ENCODE peak calls at places on chromosomes 7 and 10, in seven cellular contexts. R, G, M, Y, Q, D and K are unnamed samples.

GRCh38 chr7:6579446-6579845 is 2.2 kb downstream of the ZDHHC4 start:
- DNase-seq in D (no peak), Y (no peak), Q (no peak), R (no peak), G (no peak), M (no peak), K (peak; percentile 86)

GRCh38 chr10:104707602-104708160 is 66.6 kb downstream of the SORCS3 start:
- DNase-seq in Y (no peak), D (no peak), G (no peak), Q (no peak), M (no peak), R (no peak), K (no peak)

GRCh38 chr10:119079572-119080520 is 771 bp downstream of the EIF3A start:
- DNase-seq in G (peak; percentile 74), Q (peak; percentile 61), D (peak; percentile 85), R (peak; percentile 75), Y (peak; percentile 76), M (peak; percentile 79), K (peak; percentile 96)

GRCh38 chr10:30765611-30766010 is 136.1 kb upstream of the LYZL2 start:
- DNase-seq in M (no peak), G (no peak), R (no peak), Y (no peak), D (no peak), Q (no peak), K (peak; percentile 66)

GRCh38 chr7:1236831-1237701 is 4.4 kb downstream of the UNCX start:
- DNase-seq in R (no peak), M (no peak), Q (no peak), Y (no peak), D (no peak), G (no peak), K (peak; percentile 89)

GRCh38 chr7:149125189-149125863 is 798 bp downstream of the ZNF425 start:
- DNase-seq in D (peak; percentile 73), R (no peak), Y (no peak), G (no peak), M (peak; percentile 29), Q (no peak), K (peak; percentile 14)

GRCh38 chr7:34570300-34570699 is 87.7 kb upstream of the NPSR1 start:
- DNase-seq in R (no peak), G (no peak), Y (no peak), M (no peak), D (no peak), Q (no peak), K (no peak)

GRCh38 chr10:21721000-21721670 is 187.1 kb downstream of the MLLT10 start:
- DNase-seq in Y (no peak), G (no peak), R (no peak), M (no peak), Q (no peak), D (no peak), K (no peak)

GRCh38 chr7:157739056-157739455 is 402.3 kb downstream of the DNAJB6 start:
- DNase-seq in Q (no peak), R (no peak), D (no peak), M (no peak), Y (no peak), G (no peak), K (no peak)
- H3K9me3 ChIP-seq in Q (no peaks in the 10 kb centered on the region), R (no peaks in the 10 kb centered on the region), D (no peaks in the 10 kb centered on the region), M (no peaks in the 10 kb centered on the region), Y (no peaks in the 10 kb centered on the region), G (no peaks in the 10 kb centered on the region), K (no peaks in the 10 kb centered on the region)

GRCh38 chr7:157527686-157528085 is 190.9 kb downstream of the DNAJB6 start:
- DNase-seq in Y (no peak), M (no peak), D (no peak), R (no peak), Q (no peak), G (no peak), K (no peak)

GRCh38 chr7:157525501-157525915 is 188.7 kb downstream of the DNAJB6 start:
- DNase-seq in R (no peak), M (no peak), D (no peak), Q (peak; percentile 71), G (peak; percentile 43), Y (no peak), K (no peak)

GRCh38 chr7:157526604-157527003 is 189.8 kb downstream of the DNAJB6 start:
- DNase-seq in R (no peak), D (no peak), M (no peak), Q (no peak), Y (no peak), G (no peak), K (no peak)

GRCh38 chr7:157528785-157529341 is 192.1 kb downstream of the DNAJB6 start:
- DNase-seq in D (no peak), Y (no peak), R (no peak), Q (no peak), G (peak; percentile 10), M (no peak), K (peak; percentile 39)

GRCh38 chr7:157527235-157527634 is 190.4 kb downstream of the DNAJB6 start:
- DNase-seq in Y (no peak), M (no peak), R (no peak), G (no peak), Q (no peak), D (no peak), K (peak; percentile 68)
- H3K9me3 ChIP-seq in Y (peaks cover under 1% of the 10 kb centered on the region), M (peaks cover 14% of the 10 kb centered on the region), R (no peaks in the 10 kb centered on the region), G (no peaks in the 10 kb centered on the region), Q (no peaks in the 10 kb centered on the region), D (no peaks in the 10 kb centered on the region), K (no peaks in the 10 kb centered on the region)

GRCh38 chr7:147311332-147311731 is 1194.7 kb downstream of the CNTNAP2 start:
- DNase-seq in G (no peak), Y (no peak), Q (no peak), M (no peak), D (no peak), R (no peak), K (peak; percentile 73)

GRCh38 chr7:147305827-147306226 is 1189.2 kb downstream of the CNTNAP2 start:
- DNase-seq in Q (no peak), D (no peak), M (no peak), Y (no peak), G (no peak), R (no peak), K (no peak)

GRCh38 chr7:147308539-147308938 is 1191.9 kb downstream of the CNTNAP2 start:
- DNase-seq in Y (no peak), G (no peak), Q (no peak), R (no peak), M (no peak), D (no peak), K (no peak)
- H3K9me3 ChIP-seq in Y (no peaks in the 10 kb centered on the region), G (no peaks in the 10 kb centered on the region), Q (no peaks in the 10 kb centered on the region), R (no peaks in the 10 kb centered on the region), M (no peaks in the 10 kb centered on the region), D (no peaks in the 10 kb centered on the region), K (no peaks in the 10 kb centered on the region)

DNA sequence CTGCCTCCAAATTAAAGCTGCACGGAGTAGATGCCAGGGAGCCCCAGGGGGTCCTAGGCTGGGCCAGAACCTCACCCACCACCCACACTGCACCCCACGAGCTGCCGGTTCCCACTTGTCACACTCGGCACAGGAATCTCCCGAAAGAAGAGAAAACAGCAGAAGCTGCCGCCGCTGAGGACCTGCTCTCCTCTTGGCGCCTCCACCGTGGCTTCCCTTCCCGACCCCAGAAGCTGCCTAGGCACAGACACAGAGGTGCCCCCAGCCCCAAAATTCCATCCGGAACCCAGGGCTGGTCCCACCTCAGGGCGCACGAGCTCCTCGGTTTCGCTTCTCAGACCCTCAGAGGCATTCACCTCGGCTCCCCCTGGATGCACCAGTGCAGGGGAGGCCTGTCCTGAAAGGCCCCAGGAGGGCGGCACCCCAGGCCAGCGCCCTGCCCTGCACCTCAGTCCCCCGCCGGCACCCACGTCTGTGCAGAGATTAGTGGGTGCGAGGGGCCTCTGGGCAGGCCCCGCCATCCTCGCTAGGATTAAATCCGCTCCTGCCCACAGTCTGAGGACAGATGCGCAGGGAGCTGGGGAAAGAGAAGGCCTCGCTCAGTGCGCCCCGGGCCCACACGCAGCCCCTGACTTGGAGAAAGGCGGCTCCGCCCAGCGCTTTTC is 99.3 kb downstream of the PTPRN2 start:
- DNase-seq in D (no peak), Y (no peak), M (no peak), G (no peak), R (no peak), Q (no peak), K (no peak)
- H3K9me3 ChIP-seq in D (no peaks in the 10 kb centered on the region), Y (no peaks in the 10 kb centered on the region), M (peaks cover 2% of the 10 kb centered on the region), G (no peaks in the 10 kb centered on the region), R (no peaks in the 10 kb centered on the region), Q (no peaks in the 10 kb centered on the region), K (no peaks in the 10 kb centered on the region)

GRCh38 chr7:146961617-146962016 is 845.0 kb downstream of the CNTNAP2 start:
- DNase-seq in M (no peak), D (no peak), R (no peak), Y (no peak), G (no peak), Q (no peak), K (peak; percentile 78)
- H3K9me3 ChIP-seq in M (no peaks in the 10 kb centered on the region), D (no peaks in the 10 kb centered on the region), R (no peaks in the 10 kb centered on the region), Y (no peaks in the 10 kb centered on the region), G (no peaks in the 10 kb centered on the region), Q (no peaks in the 10 kb centered on the region), K (no peaks in the 10 kb centered on the region)

DNA sequence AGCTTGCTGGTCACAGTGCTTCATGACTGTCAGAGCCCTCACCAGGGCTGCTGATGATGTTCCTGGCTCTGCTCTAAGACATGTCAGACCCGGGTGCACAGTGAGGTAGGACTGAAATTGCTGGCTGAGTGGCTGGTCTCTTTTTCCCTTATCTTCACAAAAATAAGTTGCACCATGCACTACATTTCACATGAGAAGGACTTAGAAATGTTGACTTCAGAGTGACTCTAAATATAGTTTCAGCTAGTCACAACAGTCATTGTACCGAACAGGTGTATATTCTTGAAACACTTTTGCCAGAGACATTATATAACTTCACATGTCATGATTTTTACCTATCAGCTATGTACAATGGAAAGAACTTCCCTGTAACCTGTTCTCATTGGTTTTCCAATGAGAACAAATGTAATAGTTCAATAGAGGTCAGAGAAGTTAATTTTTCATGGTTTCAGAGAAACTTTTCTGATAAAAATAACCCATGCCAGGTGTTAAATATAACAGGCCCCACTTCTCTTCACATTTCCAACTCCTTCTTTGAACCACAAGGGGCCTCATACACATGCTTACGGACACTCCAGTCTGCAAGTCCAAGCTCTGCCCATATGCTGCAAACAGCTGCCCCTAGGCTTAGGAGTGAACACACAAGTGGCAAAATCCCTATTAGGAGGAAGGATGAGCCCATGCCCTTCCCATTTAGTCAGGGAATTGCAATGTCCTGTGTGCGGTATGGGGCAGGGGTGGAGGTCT is 115.6 kb downstream of the CDK6 start:
- DNase-seq in D (no peak), M (no peak), R (no peak), Q (no peak), Y (no peak), G (no peak), K (no peak)
- H3K9me3 ChIP-seq in D (no peaks in the 10 kb centered on the region), M (no peaks in the 10 kb centered on the region), R (no peaks in the 10 kb centered on the region), Q (no peaks in the 10 kb centered on the region), Y (no peaks in the 10 kb centered on the region), G (no peaks in the 10 kb centered on the region), K (no peaks in the 10 kb centered on the region)